ENCODE peak calls at places on chromosomes 4 and X, in four cellular contexts. C is K562, V is IMR-90, B is GM12878. G is an unnamed sample.

GRCh38 chr4:39976945-39977488 is 694 bp downstream of the PDS5A start:
- DNase-seq in C (no peak), V (no peak), B (no peak), G (no peak)

GRCh38 chrX:17788439-17788838 is 51.1 kb downstream of the SCML1 start:
- DNase-seq in C (peak; percentile 74), B (no peak), V (peak; percentile 16), G (peak; percentile 19)

GRCh38 chr4:158253350-158253980 is 43.2 kb downstream of the TMEM144 start:
- DNase-seq in V (peak; percentile 63), B (no peak), C (no peak), G (no peak)

GRCh38 chr4:103197765-103198110 is 405 bp downstream of the CENPE start:
- DNase-seq in B (no peak), C (no peak), V (no peak), G (no peak)

GRCh38 chrX:111917591-111917990 is 41.6 kb downstream of the TRPC5OS start:
- DNase-seq in C (no peak), V (no peak), B (no peak), G (no peak)

GRCh38 chrX:40845331-40845911 is 110.1 kb upstream of the MED14 start:
- DNase-seq in C (no peak), V (peak; percentile 95), B (no peak), G (peak; percentile 34)

GRCh38 chr4:23374280-23374679 is 515.6 kb downstream of the PPARGC1A start:
- DNase-seq in B (no peak), V (no peak), C (no peak), G (no peak)

GRCh38 chrX:120269379-120270035 is 18.9 kb downstream of the ZBTB33 start:
- DNase-seq in C (no peak), V (no peak), B (no peak), G (no peak)

GRCh38 chrX:151713859-151714258 is 2.0 kb upstream of the FATE1 start:
- DNase-seq in C (peak; percentile 53), B (no peak), V (no peak), G (no peak)

GRCh38 chr4:168076989-168077725 is 15.2 kb upstream of the ANXA10 start:
- DNase-seq in C (peak; percentile 38), V (peak; percentile 71), B (peak; percentile 16), G (peak; percentile 84)

GRCh38 chr4:123977623-123978022 is 581.0 kb downstream of the SPRY1 start:
- DNase-seq in V (peak; percentile 26), B (no peak), C (no peak), G (no peak)

GRCh38 chr4:40473578-40474388 is 138.7 kb downstream of the CHRNA9 start:
- DNase-seq in B (peak; percentile 46), V (no peak), C (no peak), G (no peak)

GRCh38 chr4:3387943-3388348 is 53.8 kb upstream of the HGFAC start:
- DNase-seq in C (no peak), V (peak; percentile 23), B (no peak), G (peak; percentile 47)

GRCh38 chr4:160202802-160203201 is 1099.9 kb downstream of the RAPGEF2 start:
- DNase-seq in B (no peak), C (no peak), V (no peak), G (no peak)

GRCh38 chr4:24657768-24658617 is 73.6 kb upstream of the DHX15 start:
- DNase-seq in C (no peak), B (peak; percentile 80), V (peak; percentile 52), G (no peak)

GRCh38 chr4:101256222-101256621 is 91.1 kb downstream of the PPP3CA start:
- DNase-seq in V (no peak), B (no peak), C (no peak), G (no peak)

GRCh38 chrX:30831082-30831481 is 58.0 kb downstream of the TAB3 start:
- DNase-seq in C (no peak), V (no peak), B (no peak), G (no peak)

GRCh38 chrX:67564475-67564874 is 20.7 kb downstream of the AR start:
- DNase-seq in C (no peak), V (no peak), B (no peak), G (no peak)

GRCh38 chrX:67563469-67564448 is 19.9 kb downstream of the AR start:
- DNase-seq in B (no peak), V (peak; percentile 52), C (no peak), G (no peak)

GRCh38 chrX:67570839-67571238 is 27.0 kb downstream of the AR start:
- DNase-seq in B (no peak), V (no peak), C (no peak), G (no peak)

GRCh38 chrX:67574696-67575095 is 30.9 kb downstream of the AR start:
- DNase-seq in V (no peak), C (no peak), B (no peak), G (no peak)

DNA sequence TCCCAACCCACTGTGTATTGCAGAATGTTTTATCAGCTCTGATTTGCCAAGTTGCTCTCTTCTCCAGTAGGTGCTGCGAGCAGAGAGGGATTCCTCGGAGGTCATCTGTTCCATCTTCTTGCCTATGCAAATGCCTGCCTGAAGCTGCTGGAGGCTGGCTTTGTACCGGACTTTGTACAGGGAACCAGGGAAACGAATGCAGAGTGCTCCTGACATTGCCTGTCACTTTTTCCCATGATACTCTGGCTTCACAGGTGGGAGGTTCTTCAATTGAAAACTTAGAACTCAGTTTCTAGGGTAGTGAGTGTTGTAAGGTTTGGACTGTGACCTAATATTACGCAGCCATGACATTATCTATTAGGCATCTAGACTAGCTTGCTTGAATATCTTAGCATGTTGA is 24.9 kb downstream of the AR start:
- DNase-seq in V (no peak), B (no peak), C (no peak), G (no peak)
- TF ChIP-seq CHD1 in V (no peak), B (no peak), C (no peak), G (no peak)

GRCh38 chrX:147875866-147876596 is 35.7 kb upstream of the FMR1 start:
- DNase-seq in V (no peak), C (no peak), B (peak; percentile 64), G (no peak)
- TF ChIP-seq CHD1 in V (no peak), C (no peak), B (no peak), G (no peak)

GRCh38 chrX:49172280-49172780 is 632 bp downstream of the PLP2 start:
- DNase-seq in C (peak; percentile 55), B (no peak), V (peak; percentile 20), G (peak; percentile 51)
- TF ChIP-seq CHD1 in C (no peak), B (no peak), V (no peak), G (no peak)

GRCh38 chr4:81040175-81040659 is 9.7 kb downstream of the BMP3 start:
- DNase-seq in C (peak; percentile 10), V (peak; percentile 35), B (no peak), G (no peak)

GRCh38 chr4:81039351-81040174 is 9.1 kb downstream of the BMP3 start:
- DNase-seq in V (no peak), B (no peak), C (no peak), G (no peak)

GRCh38 chr4:81038636-81039350 is 8.3 kb downstream of the BMP3 start:
- DNase-seq in B (no peak), V (no peak), C (no peak), G (no peak)

GRCh38 chr4:81042578-81043365 is 12.3 kb downstream of the BMP3 start:
- DNase-seq in V (no peak), B (no peak), C (no peak), G (no peak)
- TF ChIP-seq CHD1 in V (no peak), B (no peak), C (no peak), G (no peak)

GRCh38 chr4:60384475-60384874 is 815.7 kb upstream of the ADGRL3 start:
- DNase-seq in V (no peak), B (no peak), C (no peak), G (no peak)
- TF ChIP-seq CHD1 in V (no peak), B (no peak), C (no peak), G (no peak)

GRCh38 chr4:112448211-112448745 is 67.7 kb downstream of the NEUROG2 start:
- DNase-seq in B (no peak), V (peak; percentile 13), C (no peak), G (no peak)
- TF ChIP-seq CHD1 in B (no peak), V (no peak), C (no peak), G (no peak)

GRCh38 chr4:92381640-92382039 is 77.9 kb downstream of the GRID2 start:
- DNase-seq in V (no peak), C (no peak), B (no peak), G (no peak)

GRCh38 chr4:92387459-92388069 is 83.8 kb downstream of the GRID2 start:
- DNase-seq in B (peak; percentile 4), V (peak; percentile 53), C (no peak), G (no peak)
- TF ChIP-seq CHD1 in B (no peak), V (no peak), C (no peak), G (no peak)

DNA sequence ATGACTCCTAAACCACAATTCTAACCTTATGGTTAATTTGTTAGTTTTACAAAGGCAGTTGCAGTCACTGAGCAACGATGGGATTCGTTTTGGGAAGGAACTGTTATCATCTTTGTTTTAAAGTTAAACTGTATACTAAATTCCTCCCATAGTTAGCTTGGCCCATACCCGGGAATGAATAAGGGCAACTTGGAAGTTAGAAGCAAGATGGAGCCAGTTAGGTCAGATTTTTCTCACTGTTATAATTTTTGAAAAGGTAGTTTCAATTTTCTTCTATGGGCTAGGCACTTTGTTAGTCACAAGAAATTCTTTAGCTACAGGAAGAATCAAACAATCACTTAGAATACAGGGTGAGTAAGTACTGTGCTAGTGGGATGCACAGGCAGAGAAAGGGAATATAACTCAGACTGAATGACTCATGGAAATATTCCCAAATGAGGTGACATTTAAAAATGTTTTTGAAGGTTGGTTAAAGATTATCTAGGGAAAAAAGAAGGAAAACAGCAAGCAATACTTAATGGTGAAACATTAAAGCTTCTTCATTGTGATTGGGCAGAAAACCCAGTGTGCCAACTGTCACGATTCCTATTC is 153.6 kb downstream of the MAGEB17 start:
- DNase-seq in V (peak; percentile 77), B (no peak), C (no peak), G (no peak)
- TF ChIP-seq CHD1 in V (no peak), B (no peak), C (no peak), G (no peak)

DNA sequence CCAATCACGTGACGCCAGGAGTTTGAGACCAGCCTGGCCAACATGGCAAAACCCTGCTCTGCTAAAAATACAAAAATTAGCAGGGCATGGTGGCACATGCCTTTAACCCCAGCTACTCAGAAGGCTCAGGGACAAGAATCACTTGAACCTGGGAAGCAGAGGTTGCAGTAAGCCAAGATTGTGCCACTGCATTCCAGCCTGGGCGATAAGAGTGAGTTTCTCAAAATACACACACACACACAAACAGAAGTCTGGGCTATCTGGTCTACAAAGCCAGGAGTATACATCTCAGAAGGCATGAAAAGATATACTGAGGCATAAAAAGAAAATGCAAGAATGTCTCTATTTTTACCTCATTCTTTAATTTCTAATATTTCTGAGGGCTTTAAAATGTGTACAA is 11.3 kb downstream of the YTHDC1 start:
- DNase-seq in C (no peak), V (no peak), B (no peak), G (no peak)
- TF ChIP-seq CHD1 in C (no peak), V (no peak), B (no peak), G (no peak)

G was measured in H1.